ENCODE peak calls at places on chromosome X, in ten cellular contexts. F is fibroblast of pulmonary artery; X is Ammon's horn; R is hypothalamus; D is activated naive CD8-positive, alpha-beta T cell treated with anti-CD3 and anti-CD28 coated beads, Interleukin-2, amount 50 U/mL, for 24 hours; U is GM04504; W is stimulated activated CD4-positive, alpha-beta T cell treated with anti-CD3 and anti-CD28 coated beads, TNF-alpha, amount 100 ng/mL, for 48 hours; J is NCI-H2081; N is activated CD4-positive, alpha-beta T cell treated with anti-CD3 and anti-CD28 coated beads, Interleukin-2, amount 10 ng/mL, durations not matched to agents 7 days and 5 days; M is naive B cell. P is an unnamed sample.

GRCh38 chrX:120791013-120791643 is 84.5 kb downstream of the CT47B1 start:
- DNase-seq in F (peak; percentile 80), X (peak; percentile 6), R (peak; percentile 13), D (no peak), U (peak; percentile 55), W (no peak), J (no peak), N (no peak), M (no peak), P (no peak)

GRCh38 chrX:9378980-9379696 is 85.7 kb upstream of the TBL1X start:
- DNase-seq in F (peak; percentile 62), X (no peak), R (no peak), D (no peak), U (no peak), W (no peak), J (no peak), N (no peak), M (no peak), P (no peak)

GRCh38 chrX:141903400-141904155 is at the start of gene MAGEC1:
- DNase-seq in F (no peak), X (no peak), R (no peak), D (no peak), U (no peak), W (no peak), J (peak; percentile 65), N (no peak), M (no peak), P (no peak)

GRCh38 chrX:69036674-69037573 is 128.3 kb downstream of the PJA1 start:
- DNase-seq in F (no peak), X (no peak), R (no peak), D (no peak), U (no peak), W (no peak), J (no peak), N (no peak), M (no peak), P (no peak)

GRCh38 chrX:355329-356050 is 31.2 kb downstream of the PPP2R3B start:
- DNase-seq in F (no peak), X (no peak), R (no peak), D (no peak), U (no peak), W (no peak), J (no peak), N (no peak), M (no peak), P (no peak)

GRCh38 chrX:133390647-133391046 is 24.6 kb downstream of the GPC4 start:
- DNase-seq in F (no peak), X (no peak), R (no peak), D (no peak), U (no peak), W (no peak), J (no peak), N (no peak), M (no peak), P (no peak)

GRCh38 chrX:42531431-42531830 is 246.5 kb downstream of the PPP1R2C start:
- DNase-seq in F (no peak), X (peak; percentile 8), R (no peak), D (no peak), U (no peak), W (no peak), J (no peak), N (no peak), M (no peak), P (no peak)

GRCh38 chrX:9845574-9845948 is 59.3 kb downstream of the SHROOM2 start:
- DNase-seq in F (peak; percentile 75), X (no peak), R (no peak), D (no peak), U (no peak), W (no peak), J (no peak), N (no peak), M (no peak), P (no peak)

GRCh38 chrX:141278306-141278705 is 36.0 kb upstream of the SPANXC start:
- DNase-seq in F (peak; percentile 35), X (peak; percentile 23), R (no peak), D (no peak), U (no peak), W (no peak), J (no peak), N (no peak), M (no peak), P (peak; percentile 6)

GRCh38 chrX:96002401-96002800 is 682.2 kb upstream of the DIAPH2 start:
- DNase-seq in F (peak; percentile 19), X (no peak), R (no peak), D (no peak), U (no peak), W (no peak), J (no peak), N (no peak), M (no peak), P (no peak)

GRCh38 chrX:23887918-23888317 is 19.8 kb downstream of the APOO start:
- DNase-seq in F (no peak), X (no peak), R (no peak), D (no peak), U (no peak), W (no peak), J (no peak), N (no peak), M (no peak), P (no peak)

GRCh38 chrX:155334486-155335316 is at the start of gene CLIC2:
- DNase-seq in F (peak; percentile 87), X (peak; percentile 4), R (no peak), D (no peak), U (peak; percentile 53), W (no peak), J (no peak), N (no peak), M (no peak), P (no peak)

GRCh38 chrX:70336767-70337166 is 46.9 kb downstream of the KIF4A start:
- DNase-seq in F (no peak), X (no peak), R (no peak), D (no peak), U (no peak), W (no peak), J (no peak), N (peak; percentile 6), M (no peak), P (no peak)

GRCh38 chrX:31021537-31021936 is 50.3 kb downstream of the FTHL17 start:
- DNase-seq in F (peak; percentile 20), X (no peak), R (no peak), D (no peak), U (no peak), W (no peak), J (peak; percentile 40), N (no peak), M (no peak), P (no peak)

GRCh38 chrX:71618303-71618721 is at the start of gene CXCR3:
- DNase-seq in F (peak; percentile 38), X (no peak), R (peak; percentile 0), D (peak; percentile 73), U (no peak), W (peak; percentile 72), J (no peak), N (peak; percentile 75), M (no peak), P (no peak)